ENCODE peak calls at places on chromosomes 3 and 15, in ten cellular contexts. B is left lobe of liver; Y is stimulated activated CD8-positive, alpha-beta memory T cell treated with anti-CD3 and anti-CD28 coated beads, Interleukin-12 subunit alpha, Interleukin-12 subunit beta, amount 100 ng/mL, for 4 hours; I is iPS DF 6.9; R is iris pigment epithelial cell; N is NAMALWA; P is CD4-positive, alpha-beta memory T cell; J is DND-41; H is HTR-8/SVneo; M is nucleus accumbens. F is an unnamed sample.

GRCh38 chr3:177934001-177934891 is 602.0 kb upstream of the KCNMB2 start:
- DNase-seq in B (no peak), Y (no peak), I (no peak), R (peak), N (no peak), P (no peak), J (no peak), H (peak), M (no peak), F (no peak)

GRCh38 chr3:152834354-152835310 is at the start of gene P2RY1:
- DNase-seq in B (peak), Y (no peak), I (peak), R (peak), N (no peak), P (no peak), J (no peak), H (peak), M (peak), F (peak)

GRCh38 chr3:193190387-193190786 is 50.6 kb upstream of the PLAAT1 start:
- DNase-seq in B (no peak), Y (no peak), I (peak), R (peak), N (peak), P (no peak), J (peak), H (peak), M (no peak), F (peak)

GRCh38 chr3:59566481-59566975 is 516.7 kb upstream of the CFAP20DC start:
- DNase-seq in B (no peak), Y (no peak), I (no peak), R (no peak), N (no peak), P (no peak), J (no peak), H (no peak), M (no peak), F (peak)

GRCh38 chr3:143643905-143644304 is 204.4 kb downstream of the SLC9A9 start:
- DNase-seq in B (no peak), Y (no peak), I (no peak), R (peak), N (no peak), P (no peak), J (no peak), H (no peak), M (no peak), F (no peak)

GRCh38 chr3:141335531-141336042 is 32.7 kb upstream of the ZBTB38 start:
- DNase-seq in B (no peak), Y (no peak), I (no peak), R (peak), N (no peak), P (no peak), J (no peak), H (peak), M (no peak), F (no peak)

GRCh38 chr15:93973287-93973686 is 258.1 kb upstream of the MCTP2 start:
- DNase-seq in B (no peak), Y (no peak), I (no peak), R (no peak), N (no peak), P (no peak), J (no peak), H (no peak), M (no peak), F (no peak)

GRCh38 chr15:70669966-70670658 is 93.2 kb downstream of the UACA start:
- DNase-seq in B (peak), Y (no peak), I (no peak), R (no peak), N (no peak), P (no peak), J (peak), H (no peak), M (no peak), F (no peak)

F was measured in mammary epithelial cell.